ENCODE peak calls at places on chromosome 6, in four cellular contexts. V, G, H and F are unnamed samples. For H3K4me1, the result is how much of the 10 kb centered on the place peaks cover.

GRCh38 chr6:169289671-169290408 is 36.2 kb upstream of the THBS2 start:
- DNase-seq in H (no peak), G (no peak), V (peak), F (no peak)

GRCh38 chr6:108118791-108119211 is 44.3 kb upstream of the OSTM1 start:
- DNase-seq in H (peak), V (no peak), G (no peak), F (no peak)

GRCh38 chr6:30350519-30350918 is 5.6 kb downstream of the RPP21 start:
- DNase-seq in G (no peak), H (no peak), V (no peak), F (no peak)

GRCh38 chr6:26170951-26171841 is 84.0 kb downstream of the HFE start:
- DNase-seq in H (no peak), V (no peak), G (no peak), F (peak)

GRCh38 chr6:166456360-166457156 is 73.8 kb upstream of the MPC1 start:
- DNase-seq in V (no peak), G (no peak), H (peak), F (peak)

GRCh38 chr6:44833248-44833647 is 445.7 kb downstream of the CDC5L start:
- DNase-seq in G (no peak), V (no peak), H (no peak), F (no peak)

GRCh38 chr6:123715243-123715863 is 78.6 kb upstream of the TRDN start:
- DNase-seq in V (peak), H (no peak), G (no peak), F (peak)

GRCh38 chr6:143276436-143276835 is 174.1 kb downstream of the ADAT2 start:
- DNase-seq in G (no peak), H (no peak), V (no peak), F (no peak)

GRCh38 chr6:7591770-7592169 is 1.8 kb downstream of the SNRNP48 start:
- DNase-seq in H (no peak), V (no peak), G (no peak), F (no peak)

GRCh38 chr6:7919871-7920270 is 9.3 kb upstream of the TXNDC5 start:
- DNase-seq in G (peak), H (peak), V (no peak), F (peak)

GRCh38 chr6:33297956-33298772 is 578 bp downstream of the RGL2 start:
- DNase-seq in H (peak), V (peak), G (peak), F (peak)

GRCh38 chr6:127080081-127080480 is 38.4 kb upstream of the RSPO3 start:
- DNase-seq in G (no peak), V (no peak), H (no peak), F (no peak)

GRCh38 chr6:166525567-166525966 is 60.9 kb downstream of the RAMACL start:
- DNase-seq in V (no peak), H (no peak), G (peak), F (no peak)

GRCh38 chr6:116253505-116254296 is at the start of gene TSPYL4:
- DNase-seq in V (peak), G (peak), H (peak), F (peak)

GRCh38 chr6:71965404-71965803 is 79.1 kb downstream of the RIMS1 start:
- DNase-seq in H (peak), V (no peak), G (no peak), F (no peak)

GRCh38 chr6:129683606-129684322 is 26.2 kb downstream of the ARHGAP18 start:
- DNase-seq in V (peak), G (peak), H (peak), F (peak)

GRCh38 chr6:111745636-111746035 is 127.6 kb downstream of the FYN start:
- DNase-seq in H (no peak), G (no peak), V (no peak), F (no peak)

GRCh38 chr6:111743859-111744692 is 129.2 kb downstream of the FYN start:
- DNase-seq in G (no peak), V (peak), H (no peak), F (no peak)

GRCh38 chr6:111746983-111747773 is 126.1 kb downstream of the FYN start:
- DNase-seq in V (no peak), G (no peak), H (no peak), F (peak)

GRCh38 chr6:111743318-111743717 is 129.9 kb downstream of the FYN start:
- DNase-seq in V (peak), G (no peak), H (no peak), F (no peak)

DNA sequence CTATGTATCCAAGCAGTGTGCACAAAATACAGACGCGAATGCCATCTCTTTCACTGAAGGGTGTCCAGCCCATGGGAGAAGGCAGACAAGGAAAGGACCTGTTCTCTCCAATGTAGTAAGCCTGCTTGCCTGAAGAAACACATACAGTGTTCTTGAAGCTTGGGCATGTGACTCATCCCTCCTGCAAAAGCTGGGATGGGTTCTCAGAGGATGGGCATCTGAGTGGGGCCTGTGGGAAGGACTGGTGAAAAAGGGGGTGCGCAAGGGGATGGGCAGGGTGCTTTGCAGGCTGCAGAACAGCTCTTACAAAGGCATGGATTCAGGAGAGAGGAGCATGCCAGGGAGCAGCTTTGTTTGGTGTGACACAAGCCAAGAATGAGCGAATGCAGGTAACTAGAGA is 128.1 kb downstream of the FYN start:
- DNase-seq in H (no peak), V (no peak), G (no peak), F (no peak)
- H3K4me1 ChIP-seq in H (under half), V (under half), G (under half), F (half or more)

GRCh38 chr6:38131527-38131965 is 312.0 kb downstream of the ZFAND3 start:
- DNase-seq in H (no peak), G (no peak), V (peak), F (no peak)

GRCh38 chr6:38134704-38135088 is 315.2 kb downstream of the ZFAND3 start:
- DNase-seq in G (no peak), V (peak), H (no peak), F (no peak)

GRCh38 chr6:38136547-38136946 is 317.0 kb downstream of the ZFAND3 start:
- DNase-seq in H (no peak), V (no peak), G (no peak), F (no peak)

GRCh38 chr6:38137609-38138008 is 318.1 kb downstream of the ZFAND3 start:
- DNase-seq in H (no peak), G (no peak), V (no peak), F (no peak)

DNA sequence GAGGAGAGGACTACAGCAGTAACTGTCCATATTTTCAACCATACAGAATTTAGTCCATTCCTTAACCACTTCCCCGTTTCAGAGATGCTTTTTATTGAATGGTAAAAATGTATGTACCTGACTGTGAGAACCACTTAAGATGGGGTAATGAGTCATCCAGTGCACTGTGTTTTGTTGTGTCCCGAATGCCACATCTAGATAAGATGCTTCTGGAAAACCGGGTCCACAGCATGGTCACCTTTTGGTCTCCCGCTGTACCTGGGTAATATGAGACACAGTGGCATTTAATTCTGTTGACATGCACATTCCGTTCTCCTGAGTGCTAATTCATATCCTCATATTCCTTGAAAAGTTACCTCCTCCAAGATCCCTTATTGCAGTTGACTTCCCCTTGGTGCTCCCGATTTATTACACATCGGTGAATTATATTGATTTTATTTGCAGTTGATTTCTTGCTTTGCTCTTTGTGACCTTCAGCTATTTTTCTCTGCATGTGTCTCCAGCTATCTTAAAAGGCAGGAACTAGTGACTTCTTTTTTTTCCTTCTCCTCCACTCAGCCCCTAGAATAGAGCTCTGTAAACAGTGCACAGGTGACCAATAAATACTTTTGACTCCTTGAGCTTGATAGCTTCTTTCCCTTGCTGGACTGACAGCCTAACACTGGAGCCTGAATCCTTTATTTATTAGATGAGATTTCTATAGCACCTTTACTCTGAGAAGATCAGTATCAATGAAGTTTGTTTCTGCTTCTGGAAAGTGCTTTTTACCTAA is 314.6 kb downstream of the ZFAND3 start:
- DNase-seq in H (no peak), V (no peak), G (no peak), F (no peak)
- H3K27ac ChIP-seq in H (no peak), V (no peak), G (no peak), F (no peak)

GRCh38 chr6:14379568-14379967 is 262.0 kb downstream of the CD83 start:
- DNase-seq in V (no peak), G (no peak), H (no peak), F (no peak)
- H3K4me1 ChIP-seq in V (under half), G (under half), H (half or more), F (under half)

GRCh38 chr6:42279966-42280629 is 62.4 kb upstream of the MRPS10 start:
- DNase-seq in H (no peak), G (no peak), V (peak), F (no peak)

GRCh38 chr6:42271834-42272805 is 54.5 kb upstream of the MRPS10 start:
- DNase-seq in H (no peak), V (no peak), G (no peak), F (no peak)

GRCh38 chr6:42279144-42279781 is 61.6 kb upstream of the MRPS10 start:
- DNase-seq in G (peak), H (no peak), V (no peak), F (no peak)

GRCh38 chr6:42278131-42278853 is 60.6 kb upstream of the MRPS10 start:
- DNase-seq in H (no peak), V (no peak), G (no peak), F (peak)

DNA sequence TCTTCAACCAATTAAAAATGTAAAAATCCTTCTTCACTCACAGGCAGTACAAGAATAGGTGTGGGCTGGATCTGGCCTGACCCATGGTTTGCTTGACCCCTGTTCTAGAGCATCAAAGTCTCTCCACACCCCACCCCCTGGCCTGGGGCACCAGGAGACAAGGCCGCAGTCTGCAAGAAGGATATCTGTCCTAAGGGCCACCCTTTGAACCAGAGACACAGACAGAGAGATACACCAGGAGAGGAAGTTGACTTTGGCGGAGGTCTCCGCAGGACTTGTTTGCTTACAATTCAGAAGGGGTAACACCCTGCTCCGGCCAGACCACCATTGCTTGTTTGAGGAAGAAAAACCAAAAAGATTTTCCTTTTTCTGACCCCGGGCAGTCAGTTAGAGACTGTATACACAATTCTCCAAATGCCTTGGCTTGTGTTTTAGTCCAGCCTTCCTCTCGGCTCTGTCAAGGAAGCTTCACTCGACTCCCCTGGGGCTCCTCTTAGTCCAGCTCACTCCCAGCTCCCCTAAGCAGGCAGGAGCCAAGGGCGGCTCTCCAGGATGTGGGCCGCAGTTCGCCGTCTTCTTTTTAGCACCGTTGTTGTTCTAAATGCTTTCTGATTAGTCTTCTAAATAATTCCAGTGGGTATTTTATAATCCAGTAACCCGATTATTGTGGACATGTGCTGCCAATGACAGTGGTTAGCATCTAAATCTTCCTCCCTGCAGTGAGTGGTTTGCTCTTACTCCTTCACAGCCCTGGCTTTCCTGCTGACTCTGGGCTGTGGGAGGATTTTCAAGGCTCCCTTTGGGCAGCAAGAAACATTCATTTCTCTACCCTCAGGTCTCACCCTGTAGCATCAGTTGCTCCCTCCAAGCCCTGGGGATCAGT is 58.6 kb upstream of the MRPS10 start:
- DNase-seq in H (no peak), V (peak), G (no peak), F (no peak)
- H3K27ac ChIP-seq in H (no peak), V (peak), G (no peak), F (no peak)

GRCh38 chr6:52640170-52640569 is 30.7 kb upstream of the TMEM14A start:
- DNase-seq in G (no peak), H (no peak), V (no peak), F (no peak)

GRCh38 chr6:52634211-52634610 is 36.7 kb upstream of the TMEM14A start:
- DNase-seq in H (no peak), G (no peak), V (no peak), F (no peak)

GRCh38 chr6:52639493-52639892 is 31.4 kb upstream of the TMEM14A start:
- DNase-seq in H (no peak), G (no peak), V (no peak), F (no peak)

GRCh38 chr6:52635049-52635577 is 35.8 kb upstream of the TMEM14A start:
- DNase-seq in V (no peak), G (no peak), H (peak), F (peak)

DNA sequence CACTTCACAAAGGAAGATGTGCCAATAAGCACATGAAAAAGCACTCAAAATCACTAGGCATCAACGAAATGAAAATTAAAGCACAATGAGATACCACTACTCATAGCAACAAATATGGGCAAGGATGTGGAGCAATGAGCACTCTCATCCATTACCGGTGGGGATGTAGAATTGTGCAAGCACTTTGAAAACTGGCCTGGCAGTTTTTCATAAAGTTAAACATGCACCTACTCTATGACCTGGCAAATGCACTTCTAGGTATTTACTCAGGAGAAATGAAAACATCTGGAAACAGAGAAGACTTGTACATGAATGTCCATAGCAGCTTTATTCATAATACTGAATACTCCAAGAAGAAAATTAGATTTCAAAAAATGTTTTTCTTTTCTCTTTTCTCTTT is 34.1 kb upstream of the TMEM14A start:
- DNase-seq in V (no peak), H (no peak), G (no peak), F (no peak)
- H3K4me1 ChIP-seq in V (under half), H (under half), G (under half), F (under half)